ENCODE peak calls at places on chromosome X, in ten cellular contexts. I is AG08395; X is dorsolateral prefrontal cortex; O is tibial artery; N is activated CD8-positive, alpha-beta T cell treated with anti-CD3 and anti-CD28 coated beads, Interleukin-2, amount 10 ng/mL, durations not matched to agents 7 days and 5 days; W is fibroblast of the aortic adventitia; U is GM23248; Q is foreskin fibroblast; E is activated naive CD4-positive, alpha-beta T cell; L is EL. F is an unnamed sample.
A peak's percentile ranks its signal among the peaks of the same experiment; 100 is the strongest.

GRCh38 chrX:13219990-13220764 is 99.7 kb downstream of the ATXN3L start:
- DNase-seq in Q (no peak), I (no peak), N (no peak), O (no peak), X (no peak), W (peak; percentile 30), L (no peak), U (no peak), E (no peak), F (no peak)

GRCh38 chrX:110665636-110666035 is 130.0 kb downstream of the CHRDL1 start:
- DNase-seq in Q (peak; percentile 10), U (peak; percentile 58), W (peak; percentile 44), X (no peak), N (peak; percentile 23), L (peak; percentile 37), E (no peak), I (peak; percentile 37), O (no peak), F (peak; percentile 7)

GRCh38 chrX:111095974-111096870 is at the start of gene PAK3:
- DNase-seq in N (peak; percentile 20), X (no peak), O (peak; percentile 82), L (peak; percentile 65), W (peak; percentile 64), E (no peak), I (no peak), Q (peak; percentile 3), U (peak; percentile 15), F (peak; percentile 3)

GRCh38 chrX:69538321-69538876 is 34.3 kb downstream of the NALF2 start:
- DNase-seq in U (peak; percentile 64), N (peak; percentile 72), Q (peak; percentile 11), E (peak; percentile 58), X (peak; percentile 55), I (peak; percentile 73), O (peak; percentile 73), W (peak; percentile 49), L (peak; percentile 45), F (no peak)

GRCh38 chrX:2272337-2272736 is 228.4 kb downstream of the DHRSX start:
- DNase-seq in Q (no peak), E (no peak), W (no peak), X (no peak), L (no peak), U (no peak), N (no peak), I (no peak), O (no peak), F (no peak)

GRCh38 chrX:39361736-39362135 is 560.5 kb downstream of the MID1IP1 start:
- DNase-seq in N (no peak), Q (no peak), L (no peak), X (no peak), E (no peak), I (no peak), U (peak; percentile 1), W (no peak), O (no peak), F (no peak)

GRCh38 chrX:47321978-47322377 is 48.4 kb upstream of the ZNF157 start:
- DNase-seq in L (no peak), I (no peak), O (no peak), E (no peak), Q (no peak), W (no peak), N (no peak), X (no peak), U (no peak), F (no peak)

GRCh38 chrX:41481264-41482109 is 34.3 kb downstream of the NYX start:
- DNase-seq in U (peak; percentile 27), I (no peak), L (peak; percentile 4), N (peak; percentile 20), O (no peak), X (no peak), W (peak; percentile 5), E (no peak), Q (no peak), F (no peak)

GRCh38 chrX:390459-390858 is 3.8 kb upstream of the PPP2R3B start:
- DNase-seq in E (no peak), L (no peak), I (no peak), U (no peak), W (no peak), N (no peak), Q (no peak), O (no peak), X (no peak), F (no peak)

GRCh38 chrX:105837227-105837626 is 14.9 kb downstream of the NRK start:
- DNase-seq in W (peak; percentile 40), N (no peak), O (peak; percentile 79), Q (peak; percentile 53), E (no peak), L (no peak), U (no peak), I (no peak), X (no peak), F (no peak)

GRCh38 chrX:139203681-139204575 is 326.6 kb upstream of the F9 start:
- DNase-seq in E (no peak), Q (no peak), W (peak; percentile 25), I (no peak), L (peak; percentile 0), U (peak; percentile 59), X (no peak), O (no peak), N (no peak), F (no peak)

GRCh38 chrX:150767475-150768131 is 74.4 kb downstream of the MTMR1 start:
- DNase-seq in E (no peak), Q (peak; percentile 80), L (peak; percentile 81), O (no peak), I (peak; percentile 73), N (no peak), U (peak; percentile 71), W (peak; percentile 60), X (no peak), F (peak; percentile 30)

GRCh38 chrX:79413963-79414362 is 46.8 kb upstream of the ITM2A start:
- DNase-seq in W (no peak), I (no peak), N (no peak), L (no peak), O (no peak), U (no peak), E (no peak), X (no peak), Q (no peak), F (no peak)

GRCh38 chrX:137483554-137483953 is 82.4 kb upstream of the ZIC3 start:
- DNase-seq in X (no peak), Q (no peak), N (no peak), U (no peak), W (no peak), E (no peak), I (no peak), O (no peak), L (no peak), F (no peak)

GRCh38 chrX:68895339-68896250 is 66.8 kb downstream of the EFNB1 start:
- DNase-seq in N (no peak), U (peak; percentile 18), W (peak; percentile 35), L (peak; percentile 4), I (no peak), O (peak; percentile 71), E (no peak), Q (no peak), X (no peak), F (no peak)

GRCh38 chrX:139126493-139126892 is 404.0 kb upstream of the F9 start:
- DNase-seq in U (peak; percentile 37), Q (no peak), E (no peak), I (no peak), W (no peak), X (no peak), N (peak; percentile 22), O (no peak), L (no peak), F (no peak)

GRCh38 chrX:93874554-93874953 is 200.5 kb downstream of the FAM133A start:
- DNase-seq in X (no peak), W (peak; percentile 19), U (peak; percentile 20), I (peak; percentile 7), E (no peak), Q (no peak), O (no peak), L (no peak), N (no peak), F (peak; percentile 0)

GRCh38 chrX:100409316-100410082 is 574 bp downstream of the PCDH19 start:
- DNase-seq in N (no peak), L (no peak), I (no peak), W (no peak), X (no peak), O (no peak), Q (no peak), E (no peak), U (no peak), F (no peak)

GRCh38 chrX:136163694-136164093 is 16.4 kb downstream of the FHL1 start:
- DNase-seq in U (peak; percentile 55), I (no peak), N (no peak), L (peak; percentile 41), O (no peak), Q (no peak), E (no peak), W (peak; percentile 41), X (no peak), F (no peak)

GRCh38 chrX:69070949-69071650 is 94.2 kb downstream of the PJA1 start:
- DNase-seq in I (no peak), U (peak; percentile 25), E (no peak), O (peak; percentile 86), L (no peak), N (no peak), X (no peak), W (peak; percentile 20), Q (no peak), F (no peak)

GRCh38 chrX:14501312-14501711 is 28.0 kb upstream of the GLRA2 start:
- DNase-seq in N (no peak), I (no peak), W (no peak), E (no peak), L (no peak), Q (no peak), U (no peak), X (no peak), O (no peak), F (no peak)

GRCh38 chrX:3811331-3812311 is 98.2 kb upstream of the PRKX start:
- DNase-seq in W (peak; percentile 72), L (peak; percentile 14), E (peak; percentile 2), N (peak; percentile 66), O (no peak), Q (peak; percentile 33), I (peak; percentile 36), U (peak; percentile 65), X (no peak), F (no peak)

GRCh38 chrX:73821921-73822559 is 259.0 kb downstream of the CHIC1 start:
- DNase-seq in N (no peak), L (no peak), X (no peak), U (no peak), O (no peak), Q (no peak), E (no peak), I (no peak), W (no peak), F (no peak)

GRCh38 chrX:101416691-101417090 is 8.7 kb downstream of the HNRNPH2 start:
- DNase-seq in U (no peak), E (no peak), O (no peak), L (no peak), W (no peak), I (no peak), Q (no peak), N (no peak), X (no peak), F (no peak)

GRCh38 chrX:23381099-23381498 is 46.5 kb downstream of the PTCHD1 start:
- DNase-seq in E (no peak), Q (no peak), L (no peak), O (no peak), W (no peak), X (no peak), N (no peak), U (no peak), I (no peak), F (no peak)

GRCh38 chrX:29110041-29110440 is 522.8 kb downstream of the IL1RAPL1 start:
- DNase-seq in E (no peak), Q (no peak), U (no peak), W (no peak), I (no peak), N (no peak), X (no peak), L (no peak), O (no peak), F (no peak)

GRCh38 chrX:96684339-96685204 is at the start of gene DIAPH2:
- DNase-seq in W (peak; percentile 77), O (peak; percentile 85), L (peak; percentile 79), X (peak; percentile 50), N (peak; percentile 86), E (peak; percentile 18), U (peak; percentile 84), Q (peak; percentile 78), I (peak; percentile 62), F (no peak)

GRCh38 chrX:17859609-17860178 is 1.4 kb downstream of the RAI2 start:
- DNase-seq in W (peak; percentile 2), O (no peak), Q (no peak), N (no peak), E (no peak), I (no peak), U (no peak), L (no peak), X (no peak), F (no peak)